ENCODE peak calls at places on chromosome X, in ten cellular contexts. L is stomach, D is K562, Y is transverse colon, A is upper lobe of left lung, F is breast epithelium, C is HCT116, W is spleen, T is SK-N-SH, M is suprapubic skin. S is an unnamed sample.

GRCh38 chrX:90026730-90027129 is 105.0 kb downstream of the TGIF2LX start:
- DNase-seq in L (no peak), D (no peak), Y (no peak), A (no peak), F (no peak), C (no peak), W (no peak), T (no peak), M (no peak), S (no peak)

GRCh38 chrX:145817666-145818521 is at the start of gene SLITRK2:
- DNase-seq in L (no peak), D (no peak), Y (no peak), A (peak; percentile 56), F (no peak), C (no peak), W (peak; percentile 73), T (no peak), M (no peak), S (no peak)

GRCh38 chrX:103520391-103520790 is 1.1 kb upstream of the RAB40A start:
- DNase-seq in L (no peak), D (no peak), Y (no peak), A (no peak), F (no peak), C (no peak), W (no peak), T (no peak), M (no peak), S (no peak)

GRCh38 chrX:14528629-14529287 is 578 bp upstream of the GLRA2 start:
- DNase-seq in L (peak; percentile 69), D (peak; percentile 10), Y (peak; percentile 86), A (no peak), F (no peak), C (peak; percentile 13), W (peak; percentile 56), T (peak; percentile 27), M (peak; percentile 69), S (peak; percentile 20)

GRCh38 chrX:133402042-133402453 is 13.2 kb downstream of the GPC4 start:
- DNase-seq in L (no peak), D (no peak), Y (no peak), A (no peak), F (no peak), C (no peak), W (no peak), T (no peak), M (no peak), S (no peak)

GRCh38 chrX:46255066-46255465 is 290.2 kb downstream of the ZNF674 start:
- DNase-seq in L (no peak), D (no peak), Y (no peak), A (no peak), F (no peak), C (no peak), W (no peak), T (no peak), M (no peak), S (no peak)

GRCh38 chrX:46954716-46955115 is 42.5 kb downstream of the JADE3 start:
- DNase-seq in L (no peak), D (no peak), Y (no peak), A (no peak), F (no peak), C (no peak), W (no peak), T (no peak), M (no peak), S (no peak)

GRCh38 chrX:24214568-24214967 is 65.0 kb downstream of the ZFX start:
- DNase-seq in L (no peak), D (no peak), Y (no peak), A (no peak), F (no peak), C (no peak), W (no peak), T (no peak), M (no peak), S (no peak)

GRCh38 chrX:138711399-138712347 is at the start of gene FGF13:
- DNase-seq in L (peak; percentile 29), D (no peak), Y (peak; percentile 7), A (peak; percentile 49), F (no peak), C (no peak), W (peak; percentile 78), T (peak; percentile 35), M (peak; percentile 63), S (peak; percentile 26)

GRCh38 chrX:130682990-130683389 is 220.0 kb downstream of the ENOX2 start:
- DNase-seq in L (no peak), D (no peak), Y (no peak), A (no peak), F (no peak), C (no peak), W (no peak), T (no peak), M (no peak), S (no peak)

GRCh38 chrX:72050011-72050410 is 81.7 kb downstream of the RTL5 start:
- DNase-seq in L (no peak), D (no peak), Y (no peak), A (no peak), F (no peak), C (no peak), W (no peak), T (no peak), M (no peak), S (no peak)

GRCh38 chrX:12497832-12498591 is 293.2 kb upstream of the PRPS2 start:
- DNase-seq in L (no peak), D (peak; percentile 21), Y (no peak), A (no peak), F (no peak), C (no peak), W (no peak), T (peak; percentile 25), M (no peak), S (no peak)

GRCh38 chrX:94662665-94663064 is 988.7 kb downstream of the FAM133A start:
- DNase-seq in L (no peak), D (no peak), Y (no peak), A (no peak), F (no peak), C (no peak), W (no peak), T (no peak), M (no peak), S (no peak)

GRCh38 chrX:41877167-41877566 is 46.2 kb downstream of the CASK start:
- DNase-seq in L (no peak), D (no peak), Y (no peak), A (no peak), F (no peak), C (no peak), W (no peak), T (no peak), M (no peak), S (no peak)

GRCh38 chrX:118965395-118965794 is 9.0 kb upstream of the LONRF3 start:
- DNase-seq in L (no peak), D (peak; percentile 41), Y (no peak), A (no peak), F (no peak), C (no peak), W (no peak), T (no peak), M (no peak), S (no peak)

DNA sequence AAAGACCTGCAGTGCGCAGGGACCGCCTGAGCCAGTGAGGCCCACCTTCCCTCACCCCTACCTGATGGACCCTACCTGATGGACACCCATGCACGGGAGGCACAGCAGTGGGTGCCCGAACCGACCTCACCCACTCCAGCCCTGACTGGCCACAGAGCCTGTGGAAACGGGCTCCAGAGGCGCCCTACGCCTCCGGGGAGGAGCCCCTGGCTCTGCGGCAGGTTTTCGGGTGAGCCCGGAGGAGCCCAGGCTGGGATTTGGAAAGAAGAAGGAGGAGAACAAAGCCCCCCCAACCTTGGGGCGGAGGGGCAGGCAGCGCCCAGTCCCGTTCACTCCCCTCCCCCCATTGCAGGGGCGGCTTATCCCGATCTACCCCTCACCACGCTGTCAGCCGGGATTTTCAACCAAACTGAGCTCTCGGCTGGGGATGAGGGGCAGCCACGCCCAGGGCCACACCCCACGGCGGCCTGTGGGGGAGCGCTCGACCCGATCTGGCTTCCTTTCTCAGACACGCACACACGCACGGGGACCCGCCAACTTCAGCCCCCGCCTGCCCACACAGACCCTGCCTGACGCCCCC is 675 bp downstream of the L1CAM start:
- DNase-seq in L (no peak), D (no peak), Y (no peak), A (no peak), F (no peak), C (no peak), W (no peak), T (no peak), M (no peak), S (no peak)
- H3K4me1 ChIP-seq in L (no peaks in the 10 kb centered on the region), D (peaks cover 10% of the 10 kb centered on the region), Y (peaks cover 6% of the 10 kb centered on the region), A (no peaks in the 10 kb centered on the region), F (no peaks in the 10 kb centered on the region), C (peaks cover 37% of the 10 kb centered on the region), W (peaks cover 13% of the 10 kb centered on the region), T (peaks cover 31% of the 10 kb centered on the region), M (peaks cover 17% of the 10 kb centered on the region), S (no peaks in the 10 kb centered on the region)

GRCh38 chrX:31508338-31508737 is 436.5 kb upstream of the FTHL17 start:
- DNase-seq in L (no peak), D (no peak), Y (peak; percentile 8), A (no peak), F (no peak), C (no peak), W (no peak), T (peak; percentile 26), M (no peak), S (no peak)
- TF ChIP-seq POLR2AphosphoS5 in L (no peak), D (no peak), Y (peak; percentile 61), A (no peak), F (no peak), C (no peak), W (no peak), T (peak; percentile 44), M (no peak), S (no peak)

DNA sequence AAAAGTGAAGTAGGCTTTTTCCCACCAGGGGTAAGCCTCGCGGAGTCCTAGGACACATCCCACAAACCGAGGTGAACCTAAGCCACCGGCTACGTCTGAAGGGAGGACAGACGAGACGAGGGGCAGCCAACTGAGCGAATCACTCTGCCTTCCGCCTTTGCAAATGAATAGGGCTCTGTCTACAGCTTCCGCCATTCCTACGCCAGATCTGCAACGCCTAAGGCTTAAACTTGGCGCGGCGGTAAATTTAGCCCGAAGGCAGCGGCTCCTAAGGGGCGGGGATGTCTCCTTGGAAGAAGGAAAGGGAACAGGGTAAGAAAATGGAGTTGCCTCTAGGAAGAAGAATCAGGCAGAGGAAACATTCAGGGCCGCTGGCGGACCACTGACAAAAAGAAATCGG is 90.6 kb downstream of the BCOR start:
- DNase-seq in L (no peak), D (no peak), Y (no peak), A (no peak), F (no peak), C (no peak), W (no peak), T (no peak), M (no peak), S (no peak)
- H3K4me1 ChIP-seq in L (peaks cover 6% of the 10 kb centered on the region), D (peaks cover 14% of the 10 kb centered on the region), Y (peaks cover 18% of the 10 kb centered on the region), A (peaks cover 25% of the 10 kb centered on the region), F (peaks cover 6% of the 10 kb centered on the region), C (no peaks in the 10 kb centered on the region), W (peaks cover 61% of the 10 kb centered on the region), T (peaks cover 42% of the 10 kb centered on the region), M (peaks cover 42% of the 10 kb centered on the region), S (no peaks in the 10 kb centered on the region)

DNA sequence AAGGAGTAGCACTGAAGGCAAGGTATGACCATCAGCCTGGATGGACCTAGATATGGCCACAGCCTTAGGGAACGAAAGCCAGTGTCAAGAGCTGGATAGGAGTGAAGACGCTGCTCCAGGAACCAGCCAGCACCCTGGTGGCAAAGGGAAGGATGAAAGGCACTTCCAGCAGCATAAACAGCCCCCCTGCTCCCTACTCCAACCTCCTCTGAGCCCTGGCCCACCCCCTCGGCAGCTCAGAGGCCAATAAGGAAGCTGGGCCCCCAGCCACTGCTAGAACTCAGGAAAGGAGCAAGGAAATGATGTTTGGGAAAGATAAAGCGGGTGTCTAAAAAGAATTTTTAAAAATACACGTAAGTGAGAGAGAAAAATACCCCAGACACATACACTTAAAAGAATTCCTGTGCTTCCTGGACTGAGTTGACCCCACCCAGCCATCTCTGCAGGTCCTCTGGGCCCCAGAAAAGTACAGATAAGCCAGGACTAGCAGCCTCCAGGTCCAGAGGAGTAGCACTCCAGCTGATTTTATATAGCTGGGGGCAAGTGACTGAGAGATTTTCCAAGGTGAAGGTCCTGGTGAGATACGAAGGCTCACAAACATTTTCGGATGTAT is 170.4 kb downstream of the SHROOM4 start:
- DNase-seq in L (no peak), D (no peak), Y (no peak), A (no peak), F (no peak), C (no peak), W (no peak), T (no peak), M (no peak), S (no peak)
- TF ChIP-seq POLR2AphosphoS5 in L (no peak), D (no peak), Y (no peak), A (no peak), F (no peak), C (no peak), W (no peak), T (no peak), M (no peak), S (no peak)